ENCODE peak calls at places on chromosomes 12 and 14, in eight cellular contexts. I is uterus; R is mucosa of gallbladder; P is NCI-H1105; D is fibroblast of gingiva; K is CD8-positive, alpha-beta memory T cell; Z is AG09319; T is gastrocnemius medialis. J is an unnamed sample.

GRCh38 chr14:21039585-21040369 is 2.4 kb upstream of the RNASE7 start:
- DNase-seq in I (peak), R (peak), P (peak), D (peak), K (peak), Z (peak), T (no peak), J (peak)

GRCh38 chr12:24820872-24821271 is 128.0 kb downstream of the BCAT1 start:
- DNase-seq in I (no peak), R (no peak), P (no peak), D (peak), K (no peak), Z (peak), T (no peak), J (no peak)

GRCh38 chr12:12999276-12999958 is 648 bp downstream of the HEBP1 start:
- DNase-seq in I (no peak), R (peak), P (no peak), D (peak), K (no peak), Z (no peak), T (no peak), J (no peak)

GRCh38 chr12:124450376-124450750 is 117.0 kb downstream of the NCOR2 start:
- DNase-seq in I (no peak), R (no peak), P (no peak), D (no peak), K (no peak), Z (no peak), T (no peak), J (no peak)

GRCh38 chr14:74293621-74294020 is 9.1 kb downstream of the ABCD4 start:
- DNase-seq in I (no peak), R (no peak), P (no peak), D (no peak), K (no peak), Z (no peak), T (no peak), J (no peak)

GRCh38 chr14:95993768-95994592 is 45.2 kb upstream of the C14orf132 start:
- DNase-seq in I (peak), R (peak), P (peak), D (peak), K (peak), Z (peak), T (no peak), J (peak)

GRCh38 chr14:75307700-75308379 is 29.2 kb downstream of the FOS start:
- DNase-seq in I (peak), R (peak), P (peak), D (peak), K (peak), Z (no peak), T (peak), J (peak)

GRCh38 chr14:52695481-52696091 is at the start of gene ERO1A:
- DNase-seq in I (peak), R (peak), P (peak), D (peak), K (peak), Z (peak), T (peak), J (peak)

GRCh38 chr12:56206373-56207166 is 15.2 kb downstream of the RNF41 start:
- DNase-seq in I (peak), R (peak), P (no peak), D (peak), K (no peak), Z (no peak), T (peak), J (peak)

GRCh38 chr12:44307506-44308168 is 471.8 kb downstream of the TMEM117 start:
- DNase-seq in I (no peak), R (no peak), P (no peak), D (no peak), K (no peak), Z (no peak), T (no peak), J (no peak)

GRCh38 chr12:14961466-14962155 is at the start of gene ARHGDIB:
- DNase-seq in I (no peak), R (peak), P (no peak), D (no peak), K (peak), Z (no peak), T (peak), J (peak)

GRCh38 chr12:26648584-26648983 is 184.4 kb downstream of the ITPR2 start:
- DNase-seq in I (no peak), R (no peak), P (no peak), D (peak), K (no peak), Z (peak), T (no peak), J (no peak)

GRCh38 chr12:967641-968040 is 18.1 kb upstream of the RAD52 start:
- DNase-seq in I (no peak), R (no peak), P (no peak), D (no peak), K (no peak), Z (no peak), T (no peak), J (no peak)

GRCh38 chr12:52156757-52157565 is 34.9 kb downstream of the KRT80 start:
- DNase-seq in I (peak), R (peak), P (peak), D (peak), K (peak), Z (no peak), T (peak), J (peak)

GRCh38 chr12:64968989-64969819 is 144.8 kb downstream of the TBC1D30 start:
- DNase-seq in I (no peak), R (no peak), P (no peak), D (peak), K (no peak), Z (no peak), T (no peak), J (no peak)

GRCh38 chr12:92193846-92194245 is 48.2 kb upstream of the BTG1 start:
- DNase-seq in I (no peak), R (no peak), P (no peak), D (no peak), K (no peak), Z (no peak), T (no peak), J (no peak)

GRCh38 chr14:95597784-95598204 is 62.9 kb downstream of the GLRX5 start:
- DNase-seq in I (no peak), R (no peak), P (peak), D (no peak), K (no peak), Z (no peak), T (no peak), J (no peak)

GRCh38 chr12:112167031-112167461 is 41.7 kb downstream of the TRAFD1 start:
- DNase-seq in I (no peak), R (no peak), P (no peak), D (no peak), K (no peak), Z (no peak), T (no peak), J (no peak)

GRCh38 chr12:29533815-29534489 is 36.5 kb upstream of the OVCH1 start:
- DNase-seq in I (no peak), R (no peak), P (no peak), D (no peak), K (no peak), Z (no peak), T (no peak), J (no peak)

GRCh38 chr12:113418213-113418879 is 3.8 kb upstream of the SDSL start:
- DNase-seq in I (no peak), R (no peak), P (no peak), D (no peak), K (no peak), Z (no peak), T (no peak), J (no peak)

GRCh38 chr14:39384177-39384576 is 48.1 kb downstream of the FBXO33 start:
- DNase-seq in I (no peak), R (no peak), P (no peak), D (no peak), K (no peak), Z (no peak), T (no peak), J (no peak)

GRCh38 chr14:91911474-91912032 is 35.9 kb downstream of the FBLN5 start:
- DNase-seq in I (no peak), R (peak), P (peak), D (peak), K (peak), Z (no peak), T (no peak), J (peak)

GRCh38 chr14:77097689-77098469 is at the start of gene CIPC:
- DNase-seq in I (peak), R (peak), P (peak), D (peak), K (peak), Z (peak), T (peak), J (peak)

GRCh38 chr12:128797119-128798118 is 26.3 kb downstream of the SLC15A4 start:
- DNase-seq in I (no peak), R (no peak), P (no peak), D (no peak), K (peak), Z (no peak), T (peak), J (no peak)

GRCh38 chr14:105437723-105438500 is 18.3 kb downstream of the MTA1 start:
- DNase-seq in I (no peak), R (no peak), P (no peak), D (no peak), K (no peak), Z (no peak), T (no peak), J (no peak)

GRCh38 chr14:81269100-81269978 is 48.6 kb upstream of the GTF2A1 start:
- DNase-seq in I (no peak), R (peak), P (peak), D (peak), K (peak), Z (peak), T (no peak), J (peak)